ENCODE peak calls at places on chromosomes 7 and 10, in seven cellular contexts. R, H, U, D, E, P and T are unnamed samples. For H3K4me1, the result is how much of the 10 kb centered on the place peaks cover.

GRCh38 chr7:98755138-98755898 is 114.5 kb downstream of the TMEM130 start:
- DNase-seq in R (peak), H (no peak), U (no peak), D (no peak), E (no peak), P (no peak), T (no peak)

GRCh38 chr10:131514454-131514853 is 202.9 kb upstream of the TCERG1L start:
- DNase-seq in R (no peak), H (no peak), U (no peak), D (no peak), E (no peak), P (no peak), T (no peak)

GRCh38 chr7:69166979-69167516 is 431.2 kb upstream of the AUTS2 start:
- DNase-seq in R (peak), H (no peak), U (no peak), D (no peak), E (no peak), P (no peak), T (no peak)

GRCh38 chr7:149719050-149719899 is 54.1 kb downstream of the ZNF467 start:
- DNase-seq in R (no peak), H (peak), U (no peak), D (peak), E (no peak), P (peak), T (peak)

GRCh38 chr10:24299587-24300258 is 90.8 kb downstream of the KIAA1217 start:
- DNase-seq in R (no peak), H (no peak), U (no peak), D (no peak), E (no peak), P (no peak), T (no peak)

GRCh38 chr10:78332013-78332412 is 298.4 kb downstream of the RPS24 start:
- DNase-seq in R (no peak), H (no peak), U (no peak), D (peak), E (peak), P (no peak), T (no peak)

GRCh38 chr10:115830260-115830970 is 442.6 kb downstream of the GFRA1 start:
- DNase-seq in R (no peak), H (no peak), U (no peak), D (no peak), E (no peak), P (no peak), T (no peak)

GRCh38 chr10:29257106-29257783 is 31.6 kb upstream of the LYZL1 start:
- DNase-seq in R (no peak), H (no peak), U (peak), D (no peak), E (peak), P (peak), T (no peak)

GRCh38 chr10:79022565-79023488 is 45.9 kb upstream of the ZMIZ1 start:
- DNase-seq in R (peak), H (peak), U (peak), D (no peak), E (peak), P (no peak), T (peak)

GRCh38 chr10:112953075-112953501 is 3.0 kb downstream of the TCF7L2 start:
- DNase-seq in R (peak), H (peak), U (no peak), D (no peak), E (peak), P (peak), T (peak)

GRCh38 chr7:150451833-150452431 is 1.5 kb downstream of the GIMAP8 start:
- DNase-seq in R (no peak), H (peak), U (no peak), D (no peak), E (no peak), P (no peak), T (no peak)

GRCh38 chr10:99394256-99394655 is 36.2 kb downstream of the GOT1 start:
- DNase-seq in R (no peak), H (no peak), U (no peak), D (no peak), E (no peak), P (peak), T (no peak)

GRCh38 chr10:128068398-128069285 is 57.6 kb downstream of the MKI67 start:
- DNase-seq in R (no peak), H (no peak), U (peak), D (no peak), E (peak), P (no peak), T (peak)

GRCh38 chr10:85168287-85168686 is 839.9 kb downstream of the CCSER2 start:
- DNase-seq in R (no peak), H (no peak), U (no peak), D (no peak), E (no peak), P (no peak), T (no peak)

GRCh38 chr7:55185321-55185802 is 166.5 kb downstream of the EGFR start:
- DNase-seq in R (no peak), H (no peak), U (no peak), D (no peak), E (no peak), P (no peak), T (no peak)

GRCh38 chr7:14960686-14961085 is 58.1 kb upstream of the DGKB start:
- DNase-seq in R (no peak), H (no peak), U (no peak), D (no peak), E (no peak), P (no peak), T (no peak)

GRCh38 chr10:106573106-106573505 is 591.4 kb downstream of the SORCS1 start:
- DNase-seq in R (no peak), H (no peak), U (no peak), D (no peak), E (no peak), P (no peak), T (no peak)

GRCh38 chr10:24848169-24848688 is 104.2 kb downstream of the PRTFDC1 start:
- DNase-seq in R (no peak), H (no peak), U (no peak), D (no peak), E (no peak), P (no peak), T (no peak)

GRCh38 chr7:70674268-70675025 is 457.5 kb upstream of the GALNT17 start:
- DNase-seq in R (no peak), H (no peak), U (no peak), D (no peak), E (no peak), P (no peak), T (no peak)

GRCh38 chr7:50537417-50537816 is 27.8 kb downstream of the DDC start:
- DNase-seq in R (no peak), H (no peak), U (no peak), D (no peak), E (no peak), P (no peak), T (peak)

GRCh38 chr7:115477193-115477651 is 553.3 kb downstream of the TFEC start:
- DNase-seq in R (peak), H (no peak), U (no peak), D (no peak), E (peak), P (no peak), T (peak)

GRCh38 chr10:92839191-92840085 is 8.9 kb upstream of the EXOC6 start:
- DNase-seq in R (peak), H (peak), U (no peak), D (no peak), E (peak), P (peak), T (peak)

GRCh38 chr7:86926732-86927131 is 132.7 kb downstream of the ELAPOR2 start:
- DNase-seq in R (peak), H (peak), U (no peak), D (no peak), E (no peak), P (no peak), T (no peak)

GRCh38 chr7:48052748-48053147 is 17.4 kb downstream of the C7orf57 start:
- DNase-seq in R (no peak), H (no peak), U (no peak), D (no peak), E (no peak), P (no peak), T (no peak)

GRCh38 chr7:26156454-26157365 is 4.7 kb downstream of the NFE2L3 start:
- DNase-seq in R (no peak), H (peak), U (no peak), D (no peak), E (peak), P (no peak), T (no peak)

GRCh38 chr7:107783648-107784047 is 19.4 kb downstream of the SLC26A3 start:
- DNase-seq in R (no peak), H (no peak), U (no peak), D (no peak), E (no peak), P (no peak), T (no peak)

GRCh38 chr7:107779647-107780099 is 23.4 kb downstream of the SLC26A3 start:
- DNase-seq in R (no peak), H (no peak), U (no peak), D (no peak), E (peak), P (no peak), T (no peak)

GRCh38 chr7:107785926-107786325 is 17.1 kb downstream of the SLC26A3 start:
- DNase-seq in R (no peak), H (no peak), U (no peak), D (no peak), E (peak), P (no peak), T (no peak)

GRCh38 chr7:107785170-107785569 is 17.9 kb downstream of the SLC26A3 start:
- DNase-seq in R (no peak), H (no peak), U (no peak), D (no peak), E (no peak), P (no peak), T (no peak)

DNA sequence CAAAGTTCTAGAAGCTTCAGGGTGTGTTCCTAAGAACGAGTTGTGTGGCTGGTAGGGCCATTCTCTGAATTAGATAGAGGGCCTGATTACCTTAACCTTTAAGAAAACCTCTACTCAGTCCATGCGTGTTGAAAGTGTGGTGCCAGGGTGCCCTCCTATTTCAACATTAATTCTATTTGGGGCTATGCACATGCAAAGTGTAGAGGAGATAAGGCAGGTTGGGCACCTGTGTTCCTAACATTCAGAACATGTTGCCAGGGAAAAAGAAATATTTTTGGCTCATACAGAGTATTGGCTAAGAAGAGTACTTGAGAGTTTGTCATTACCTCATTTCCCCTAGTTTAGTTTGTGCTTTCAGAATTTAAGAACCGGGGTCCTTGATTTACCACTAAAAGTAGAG is 20.6 kb downstream of the SLC26A3 start:
- DNase-seq in R (no peak), H (no peak), U (no peak), D (no peak), E (no peak), P (no peak), T (no peak)
- H3K4me1 ChIP-seq in R (under half), H (under half), U (under half), D (under half), E (under half), P (under half), T (under half)

GRCh38 chr7:2175514-2175913 is 57.2 kb downstream of the MAD1L1 start:
- DNase-seq in R (peak), H (peak), U (no peak), D (no peak), E (no peak), P (peak), T (no peak)
- TF ChIP-seq POLR2AphosphoS5 in R (no peak), H (no peak), U (no peak), D (no peak), E (no peak), P (no peak), T (no peak)

GRCh38 chr7:137978464-137979237 is 23.2 kb downstream of the CREB3L2 start:
- DNase-seq in R (no peak), H (peak), U (no peak), D (no peak), E (peak), P (no peak), T (no peak)
- H3K4me1 ChIP-seq in R (under half), H (under half), U (half or more), D (half or more), E (under half), P (under half), T (under half)

GRCh38 chr10:133358162-133358919 is 522 bp upstream of the FUOM start:
- DNase-seq in R (peak), H (no peak), U (no peak), D (no peak), E (no peak), P (no peak), T (peak)

GRCh38 chr10:133357293-133358151 is at the start of gene FUOM:
- DNase-seq in R (peak), H (peak), U (no peak), D (no peak), E (peak), P (peak), T (peak)

GRCh38 chr10:133355991-133356390 is 1.8 kb downstream of the FUOM start:
- DNase-seq in R (no peak), H (no peak), U (no peak), D (no peak), E (no peak), P (no peak), T (no peak)

GRCh38 chr10:133356549-133356948 is 1.3 kb downstream of the FUOM start:
- DNase-seq in R (no peak), H (no peak), U (no peak), D (no peak), E (no peak), P (no peak), T (no peak)

DNA sequence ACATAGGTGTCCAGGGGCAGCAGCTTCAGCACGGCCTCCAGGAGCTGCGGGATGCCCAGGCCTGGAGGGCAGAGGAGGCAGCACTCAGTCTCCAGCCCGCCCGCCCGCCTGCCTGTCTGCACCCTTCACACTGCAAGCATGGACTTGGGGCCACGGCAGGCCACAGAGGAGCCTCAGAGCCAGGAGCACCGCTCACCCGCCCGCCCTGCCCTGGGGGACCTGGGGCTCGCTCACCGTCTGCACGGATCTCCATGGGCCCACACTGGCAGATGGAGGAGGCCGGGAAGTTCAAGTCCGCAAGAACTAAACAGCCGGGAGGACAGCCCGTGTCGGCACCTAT is 896 bp downstream of the FUOM start:
- DNase-seq in R (peak), H (no peak), U (no peak), D (no peak), E (no peak), P (no peak), T (no peak)
- TF ChIP-seq POLR2AphosphoS5 in R (no peak), H (no peak), U (no peak), D (no peak), E (no peak), P (no peak), T (no peak)

GRCh38 chr10:46037107-46037900 is 6.9 kb upstream of the NCOA4 start:
- DNase-seq in R (no peak), H (no peak), U (no peak), D (no peak), E (no peak), P (no peak), T (no peak)
- H3K4me1 ChIP-seq in R (under half), H (under half), U (under half), D (under half), E (under half), P (under half), T (under half)

GRCh38 chr10:103192451-103193106 is 493 bp downstream of the NT5C2 start:
- DNase-seq in R (peak), H (peak), U (peak), D (no peak), E (peak), P (peak), T (peak)
- TF ChIP-seq POLR2AphosphoS5 in R (peak), H (no peak), U (no peak), D (peak), E (peak), P (peak), T (peak)

GRCh38 chr10:26857991-26858706 is 2.6 kb downstream of the ABI1 start:
- DNase-seq in R (peak), H (no peak), U (no peak), D (no peak), E (no peak), P (no peak), T (no peak)

GRCh38 chr10:26854524-26854923 is 6.2 kb downstream of the ABI1 start:
- DNase-seq in R (no peak), H (no peak), U (no peak), D (no peak), E (no peak), P (no peak), T (no peak)

GRCh38 chr10:26858707-26859034 is 2.1 kb downstream of the ABI1 start:
- DNase-seq in R (no peak), H (no peak), U (no peak), D (no peak), E (no peak), P (no peak), T (no peak)

GRCh38 chr10:26859241-26860025 is 1.3 kb downstream of the ABI1 start:
- DNase-seq in R (no peak), H (peak), U (no peak), D (no peak), E (no peak), P (no peak), T (no peak)

GRCh38 chr10:26855186-26855585 is 5.6 kb downstream of the ABI1 start:
- DNase-seq in R (no peak), H (peak), U (no peak), D (no peak), E (no peak), P (no peak), T (no peak)
- H3K4me1 ChIP-seq in R (under half), H (under half), U (half or more), D (half or more), E (under half), P (under half), T (half or more)

GRCh38 chr10:122504551-122504950 is 43.2 kb downstream of the HTRA1 start:
- DNase-seq in R (no peak), H (peak), U (no peak), D (no peak), E (peak), P (peak), T (no peak)
- TF ChIP-seq POLR2AphosphoS5 in R (no peak), H (peak), U (no peak), D (peak), E (peak), P (no peak), T (peak)

GRCh38 chr10:124595143-124595883 is 133.7 kb downstream of the LHPP start:
- DNase-seq in R (no peak), H (no peak), U (no peak), D (no peak), E (peak), P (no peak), T (peak)

GRCh38 chr10:124596914-124597676 is 135.5 kb downstream of the LHPP start:
- DNase-seq in R (no peak), H (no peak), U (no peak), D (no peak), E (no peak), P (no peak), T (peak)

GRCh38 chr10:124597677-124598165 is 136.1 kb downstream of the LHPP start:
- DNase-seq in R (no peak), H (no peak), U (no peak), D (no peak), E (no peak), P (no peak), T (peak)

GRCh38 chr10:124598196-124598595 is 136.6 kb downstream of the LHPP start:
- DNase-seq in R (no peak), H (no peak), U (no peak), D (no peak), E (no peak), P (no peak), T (peak)

DNA sequence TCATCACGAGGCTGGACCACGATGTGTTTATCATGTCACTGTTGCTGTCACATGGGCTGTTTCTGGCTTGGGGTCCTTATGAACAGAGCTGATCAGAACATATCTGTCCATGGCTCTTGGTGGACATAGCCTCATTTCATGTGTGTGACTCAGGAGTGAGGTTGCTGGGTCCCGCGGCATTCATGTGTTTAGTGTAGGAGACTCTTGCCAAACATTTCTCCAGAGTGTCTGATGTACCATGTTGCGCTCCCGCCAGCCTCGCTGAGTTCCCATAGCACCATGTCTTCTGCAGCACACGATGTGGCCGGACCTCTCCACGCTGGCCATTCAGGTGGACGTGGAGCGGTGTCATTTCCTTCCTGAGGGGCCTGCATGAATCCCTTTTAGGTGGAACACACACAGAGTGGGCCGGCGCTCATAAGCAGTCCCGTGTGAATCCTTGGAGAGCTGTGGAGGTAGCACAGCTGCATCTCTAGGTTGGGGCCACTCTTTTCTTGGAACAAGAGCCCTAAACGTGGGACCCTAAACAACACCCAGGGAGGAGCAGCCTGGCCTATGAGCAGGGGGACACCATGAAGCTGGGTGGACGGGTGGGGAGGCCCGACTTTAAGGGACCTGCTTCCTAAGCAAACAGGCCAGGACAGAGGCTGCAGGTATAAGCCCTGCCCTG is 134.6 kb downstream of the LHPP start:
- DNase-seq in R (no peak), H (no peak), U (no peak), D (no peak), E (no peak), P (no peak), T (peak)
- H3K4me1 ChIP-seq in R (under half), H (under half), U (under half), D (under half), E (under half), P (under half), T (under half)